ENCODE peak calls at places on chromosomes 3 and 15, in four cellular contexts. I, M, X and D are unnamed samples.

GRCh38 chr3:147298511-147298982 is 107.8 kb downstream of the ZIC4 start:
- DNase-seq in I (peak; percentile 84), M (no peak), X (no peak), D (no peak)

GRCh38 chr3:32821686-32822296 is 4.0 kb downstream of the TRIM71 start:
- DNase-seq in I (no peak), X (no peak), M (no peak), D (no peak)

GRCh38 chr3:130900959-130901358 is 7.1 kb downstream of the ATP2C1 start:
- DNase-seq in X (no peak), I (no peak), M (no peak), D (no peak)

GRCh38 chr3:179929091-179929529 is 107.6 kb downstream of the PEX5L start:
- DNase-seq in M (peak; percentile 21), X (peak; percentile 64), I (peak; percentile 67), D (no peak)

GRCh38 chr3:123152656-123153055 is 49.1 kb upstream of the SEC22A start:
- DNase-seq in I (no peak), X (no peak), M (no peak), D (no peak)

GRCh38 chr15:83436513-83437158 is 10.5 kb upstream of the SH3GL3 start:
- DNase-seq in M (no peak), X (peak; percentile 35), I (peak; percentile 66), D (no peak)

GRCh38 chr15:65940618-65940909 is 71.3 kb downstream of the RAB11A start:
- DNase-seq in M (no peak), X (no peak), I (no peak), D (no peak)

GRCh38 chr15:89912674-89913396 is at the start of gene ARPIN:
- DNase-seq in I (peak; percentile 56), X (peak; percentile 59), M (peak; percentile 62), D (peak; percentile 81)

GRCh38 chr3:113287111-113287817 is 75.9 kb downstream of the BOC start:
- DNase-seq in M (no peak), I (peak; percentile 78), X (no peak), D (no peak)

GRCh38 chr3:59678042-59678707 is 628.4 kb upstream of the CFAP20DC start:
- DNase-seq in M (no peak), X (no peak), I (no peak), D (no peak)

GRCh38 chr3:127016043-127016343 is 33.1 kb downstream of the PLXNA1 start:
- DNase-seq in M (no peak), X (no peak), I (no peak), D (no peak)

GRCh38 chr3:172329070-172329469 is 119.2 kb downstream of the GHSR start:
- DNase-seq in I (no peak), X (no peak), M (no peak), D (no peak)

GRCh38 chr3:87145553-87145952 is 81.6 kb upstream of the CHMP2B start:
- DNase-seq in M (peak; percentile 9), I (peak; percentile 30), X (no peak), D (no peak)
- TF ChIP-seq CTCF in M (no peak), I (peak; percentile 53), X (peak; percentile 30), D (no peak)

GRCh38 chr15:37133619-37134018 is 33.3 kb upstream of the MEIS2 start:
- DNase-seq in X (no peak), M (no peak), I (peak; percentile 43), D (no peak)

GRCh38 chr15:37136666-37137065 is 36.3 kb upstream of the MEIS2 start:
- DNase-seq in M (no peak), X (no peak), I (no peak), D (no peak)

GRCh38 chr15:37134244-37134643 is 33.9 kb upstream of the MEIS2 start:
- DNase-seq in I (no peak), M (no peak), X (no peak), D (no peak)

GRCh38 chr15:37134699-37135131 is 34.4 kb upstream of the MEIS2 start:
- DNase-seq in M (no peak), X (no peak), I (peak; percentile 59), D (no peak)

GRCh38 chr15:37135225-37135624 is 34.9 kb upstream of the MEIS2 start:
- DNase-seq in X (no peak), I (no peak), M (no peak), D (no peak)
- TF ChIP-seq CTCF in X (peak; percentile 41), I (peak; percentile 45), M (no peak), D (peak; percentile 15)

DNA sequence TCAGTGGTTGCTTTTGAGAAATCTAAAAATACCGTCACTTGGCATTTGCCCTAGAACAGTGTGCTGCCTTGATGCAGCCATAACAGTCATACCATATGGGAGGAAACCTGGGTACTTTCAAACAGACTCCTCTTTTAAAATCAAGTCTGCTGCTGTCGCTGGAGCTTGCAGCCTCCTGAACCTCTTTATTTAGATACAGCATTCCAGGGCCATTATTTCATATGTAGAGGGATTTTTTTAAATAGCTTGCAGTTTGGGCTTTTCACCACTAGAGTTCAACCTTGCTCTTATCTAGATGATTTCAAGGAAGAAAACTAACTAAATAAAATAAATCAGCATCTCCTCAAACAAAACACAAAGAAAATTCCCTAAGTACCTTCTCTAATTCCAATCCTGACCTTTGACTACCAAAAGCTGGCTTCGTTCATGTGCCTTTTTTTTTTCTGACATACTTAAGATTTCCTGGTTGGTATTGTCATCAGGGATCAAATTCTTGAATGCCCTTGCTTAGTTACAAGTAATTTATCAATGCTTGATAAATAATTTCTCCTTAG is 111.6 kb downstream of the KBTBD8 start:
- DNase-seq in I (peak; percentile 82), X (no peak), M (no peak), D (no peak)
- TF ChIP-seq CTCF in I (peak; percentile 70), X (peak; percentile 79), M (peak; percentile 52), D (peak; percentile 24)

GRCh38 chr3:99620077-99620476 is 18.3 kb upstream of the COL8A1 start:
- DNase-seq in M (no peak), X (no peak), I (no peak), D (no peak)
- TF ChIP-seq CTCF in M (no peak), X (peak; percentile 19), I (peak; percentile 13), D (no peak)